ENCODE peak calls at places on chromosome 3, in four cellular contexts. T is A549, B is NB4, Z is ovary. Y is an unnamed sample.

GRCh38 chr3:124701687-124702086 is 28.6 kb upstream of the UMPS start:
- DNase-seq in T (no peak), B (no peak), Z (no peak), Y (no peak)

GRCh38 chr3:172180473-172180872 is 141.1 kb downstream of the FNDC3B start:
- DNase-seq in T (no peak), B (no peak), Z (no peak), Y (no peak)

GRCh38 chr3:188431553-188431952 is 277.6 kb downstream of the LPP start:
- DNase-seq in T (peak), B (peak), Z (no peak), Y (no peak)

GRCh38 chr3:188232676-188233075 is 78.7 kb downstream of the LPP start:
- DNase-seq in T (no peak), B (no peak), Z (no peak), Y (no peak)

GRCh38 chr3:155504682-155505081 is 211.2 kb upstream of the STRIT1 start:
- DNase-seq in T (no peak), B (no peak), Z (no peak), Y (no peak)

GRCh38 chr3:192887047-192887446 is 30.6 kb downstream of the MB21D2 start:
- DNase-seq in T (peak), B (no peak), Z (no peak), Y (no peak)

GRCh38 chr3:95717048-95717447 is 1097.3 kb upstream of the EPHA6 start:
- DNase-seq in T (no peak), B (no peak), Z (no peak), Y (no peak)

GRCh38 chr3:187247398-187247797 is 44.1 kb downstream of the MASP1 start:
- DNase-seq in T (no peak), B (no peak), Z (no peak), Y (no peak)

GRCh38 chr3:178353292-178353814 is 182.9 kb upstream of the KCNMB2 start:
- DNase-seq in T (no peak), B (no peak), Z (no peak), Y (no peak)

GRCh38 chr3:39406368-39407258 is at the start of gene RPSA:
- DNase-seq in T (peak), B (peak), Z (peak), Y (peak)

GRCh38 chr3:50552058-50552435 is 15.5 kb downstream of the C3orf18 start:
- DNase-seq in T (no peak), B (no peak), Z (no peak), Y (no peak)

GRCh38 chr3:12661926-12662592 is 1.9 kb downstream of the RAF1 start:
- DNase-seq in T (no peak), B (no peak), Z (no peak), Y (no peak)

GRCh38 chr3:76026379-76026778 is 241.0 kb upstream of the ZNF717 start:
- DNase-seq in T (no peak), B (no peak), Z (no peak), Y (no peak)

GRCh38 chr3:72158639-72159005 is 373.7 kb upstream of the PROK2 start:
- DNase-seq in T (no peak), B (no peak), Z (no peak), Y (no peak)

GRCh38 chr3:11662392-11662990 is 18.8 kb upstream of the VGLL4 start:
- DNase-seq in T (peak), B (no peak), Z (no peak), Y (no peak)

GRCh38 chr3:127612966-127613365 is 14.8 kb downstream of the MCM2 start:
- DNase-seq in T (no peak), B (peak), Z (no peak), Y (no peak)

GRCh38 chr3:15768421-15769255 is 29.1 kb downstream of the ANKRD28 start:
- DNase-seq in T (peak), B (peak), Z (no peak), Y (no peak)

GRCh38 chr3:178646205-178646604 is 110.0 kb downstream of the KCNMB2 start:
- DNase-seq in T (no peak), B (no peak), Z (no peak), Y (no peak)

GRCh38 chr3:39226106-39226741 is 33.8 kb upstream of the XIRP1 start:
- DNase-seq in T (no peak), B (peak), Z (no peak), Y (no peak)

DNA sequence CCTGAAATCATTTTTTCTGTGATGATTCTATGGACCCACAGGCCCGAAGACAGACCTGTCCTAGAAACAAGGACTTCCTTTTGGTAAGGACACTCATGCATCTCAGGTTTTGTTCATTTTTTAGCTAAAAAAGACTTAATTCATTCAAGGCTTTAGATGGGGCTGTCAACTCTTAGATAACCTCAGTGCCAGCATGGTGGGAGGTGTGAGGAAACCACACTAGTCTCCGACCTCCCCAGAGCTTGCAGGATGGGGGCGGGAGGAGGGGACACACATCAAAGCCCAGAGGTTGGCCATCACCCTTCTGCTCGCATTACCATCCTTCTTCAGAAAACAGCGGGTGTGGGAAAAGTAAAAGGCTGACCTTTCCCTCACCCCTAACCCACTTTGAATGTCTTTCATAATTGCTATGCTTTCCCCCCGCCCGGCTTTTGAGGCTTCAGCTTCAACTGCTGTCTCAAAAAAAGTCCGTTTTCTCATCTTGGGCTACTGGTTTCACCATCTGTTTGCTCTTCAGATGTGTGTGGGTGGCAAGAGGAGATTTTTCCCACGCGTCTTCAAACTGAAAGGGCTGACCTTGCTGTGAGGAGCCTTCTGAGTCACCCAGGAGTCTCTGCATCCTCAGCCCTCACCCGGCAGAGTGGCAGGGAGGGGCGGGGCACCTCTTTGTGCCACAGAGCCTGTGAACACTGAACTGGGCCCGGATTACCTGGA is 27.6 kb upstream of the CXCR6 start:
- DNase-seq in T (peak), B (peak), Z (no peak), Y (no peak)
- TF ChIP-seq POLR2A in T (no peak), B (no peak), Z (no peak), Y (no peak)

GRCh38 chr3:156558389-156558788 is 3.5 kb upstream of the SSR3 start:
- DNase-seq in T (no peak), B (no peak), Z (no peak), Y (no peak)
- TF ChIP-seq POLR2A in T (no peak), B (no peak), Z (no peak), Y (no peak)

GRCh38 chr3:132773071-132773619 is 50.9 kb upstream of the NPHP3 start:
- DNase-seq in T (no peak), B (no peak), Z (no peak), Y (no peak)
- TF ChIP-seq POLR2A in T (no peak), B (no peak), Z (no peak), Y (no peak)

DNA sequence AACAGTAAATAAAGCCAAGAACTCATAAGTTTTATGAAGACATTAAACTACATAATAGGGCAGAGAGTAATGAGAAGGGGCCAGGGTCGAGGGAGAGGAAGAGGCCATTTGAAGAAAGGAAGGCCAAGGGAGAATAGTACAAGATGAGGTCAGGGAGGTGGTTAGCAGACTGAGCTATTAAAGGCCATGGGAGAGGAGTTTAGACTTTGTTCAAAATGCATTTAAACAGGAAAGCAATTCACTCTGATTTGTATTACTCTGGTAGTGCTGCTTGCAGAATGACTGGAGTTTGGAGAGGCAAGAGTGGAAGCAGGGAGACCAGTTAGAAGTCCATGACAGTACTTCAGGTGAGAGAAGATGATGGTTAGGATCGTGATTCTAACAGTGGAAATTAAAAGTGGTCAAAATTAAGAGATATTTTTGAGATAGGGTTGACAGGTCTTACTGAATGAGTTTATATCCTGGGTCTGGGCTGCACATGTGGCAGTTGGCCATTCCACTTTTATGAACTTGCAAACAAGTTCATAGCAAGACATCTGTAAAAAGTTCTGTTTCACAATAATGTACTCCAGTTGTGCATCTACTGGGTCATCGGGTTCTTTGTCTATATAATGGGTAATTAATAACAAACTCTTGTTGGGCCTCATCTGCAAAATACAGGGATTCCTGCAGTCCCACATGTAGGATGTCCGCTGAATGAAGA is 16.3 kb downstream of the PPP2R3A start:
- DNase-seq in T (no peak), B (no peak), Z (no peak), Y (no peak)
- TF ChIP-seq POLR2A in T (no peak), B (no peak), Z (no peak), Y (no peak)

DNA sequence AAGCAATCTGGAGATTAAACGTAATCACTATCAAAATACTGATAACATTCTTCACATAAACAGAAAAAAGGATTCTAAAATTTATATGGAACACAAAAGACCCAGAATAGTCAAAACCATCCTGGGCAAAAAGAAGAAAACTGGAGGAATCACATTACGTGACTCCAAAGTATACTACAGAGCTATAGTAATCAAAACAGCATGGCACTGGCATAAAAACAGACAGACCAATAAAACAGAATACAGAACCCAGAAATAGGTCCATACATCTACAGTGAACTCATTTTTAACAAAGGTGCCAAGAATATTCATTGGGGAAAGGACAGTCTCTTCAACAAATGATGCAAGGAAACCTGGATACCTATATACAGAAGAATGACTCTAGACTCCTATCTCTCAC is 621.9 kb upstream of the CCDC54 start:
- DNase-seq in T (no peak), B (no peak), Z (no peak), Y (no peak)
- TF ChIP-seq POLR2A in T (no peak), B (no peak), Z (no peak), Y (no peak)

GRCh38 chr3:52891615-52892081 is 5.7 kb downstream of the STIMATE start:
- DNase-seq in T (no peak), B (peak), Z (no peak), Y (peak)

GRCh38 chr3:52892625-52893311 is 4.6 kb downstream of the STIMATE start:
- DNase-seq in T (no peak), B (peak), Z (no peak), Y (no peak)

GRCh38 chr3:52892290-52892624 is 5.1 kb downstream of the STIMATE start:
- DNase-seq in T (no peak), B (no peak), Z (no peak), Y (no peak)

GRCh38 chr3:52891164-52891563 is 6.2 kb downstream of the STIMATE start:
- DNase-seq in T (no peak), B (no peak), Z (no peak), Y (no peak)

DNA sequence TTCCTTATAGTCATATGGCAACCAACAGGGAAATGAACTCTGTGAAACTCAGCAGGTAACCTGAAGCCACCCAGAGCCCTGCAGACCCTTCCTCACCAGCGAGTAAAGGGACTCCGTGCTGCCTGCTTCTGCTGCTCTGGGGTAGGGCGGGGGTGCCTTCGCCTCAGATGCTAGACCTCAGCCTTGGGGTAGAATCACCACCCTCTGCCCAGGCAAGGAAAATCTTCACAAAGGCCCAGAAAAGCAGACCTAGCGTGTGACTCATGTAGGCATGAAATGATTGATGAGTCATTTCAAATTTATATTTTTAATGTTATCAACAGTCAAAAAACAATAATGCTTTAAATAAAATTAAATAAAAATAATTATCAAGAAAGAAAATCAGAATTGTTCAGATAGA is 6.6 kb downstream of the STIMATE start:
- DNase-seq in T (no peak), B (no peak), Z (no peak), Y (no peak)
- TF ChIP-seq POLR2A in T (no peak), B (no peak), Z (no peak), Y (no peak)

GRCh38 chr3:52830535-52831258 is at the start of gene ITIH4:
- DNase-seq in T (no peak), B (no peak), Z (no peak), Y (no peak)
- TF ChIP-seq POLR2A in T (no peak), B (no peak), Z (no peak), Y (no peak)

Y was measured in lower leg skin.